ENCODE peak calls at places on chromosomes 12 and 14, in six cellular contexts. B is activated CD4-positive, alpha-beta T cell treated with anti-CD3 and anti-CD28 coated beads, Interleukin-2, amount 10 ng/mL, durations not matched to agents 7 days and 5 days; Q is effector CD4-positive, alpha-beta T cell; A is fibroblast of pulmonary artery; K is ACHN; C is activated naive CD4-positive, alpha-beta T cell. Z is an unnamed sample.

GRCh38 chr14:84686550-84686949 is 843.4 kb upstream of the FLRT2 start:
- DNase-seq in B (no peak), Q (no peak), A (peak), K (no peak), C (no peak), Z (no peak)

GRCh38 chr14:99560946-99561683 is 42.9 kb downstream of the CCDC85C start:
- DNase-seq in B (no peak), Q (no peak), A (no peak), K (no peak), C (no peak), Z (no peak)

GRCh38 chr12:132955933-132956725 is at the start of gene ZNF605:
- DNase-seq in B (peak), Q (peak), A (peak), K (peak), C (peak), Z (peak)

GRCh38 chr12:57621497-57622292 is 10.5 kb downstream of the ARHGEF25 start:
- DNase-seq in B (peak), Q (peak), A (no peak), K (peak), C (no peak), Z (peak)

GRCh38 chr14:105605501-105606304 is 79.3 kb downstream of the TMEM121 start:
- DNase-seq in B (no peak), Q (no peak), A (no peak), K (no peak), C (no peak), Z (no peak)

GRCh38 chr12:105226219-105226618 is 9.8 kb downstream of the APPL2 start:
- DNase-seq in B (peak), Q (no peak), A (peak), K (no peak), C (no peak), Z (no peak)

GRCh38 chr14:64755661-64756265 is 51.5 kb downstream of the PLEKHG3 start:
- DNase-seq in B (peak), Q (peak), A (peak), K (no peak), C (no peak), Z (peak)

GRCh38 chr12:118175823-118176447 is 40.0 kb downstream of the PEBP1 start:
- DNase-seq in B (no peak), Q (no peak), A (no peak), K (no peak), C (no peak), Z (no peak)

GRCh38 chr14:70821916-70822705 is 12.8 kb upstream of the MAP3K9 start:
- DNase-seq in B (peak), Q (peak), A (peak), K (peak), C (no peak), Z (peak)

GRCh38 chr14:91414475-91415342 is 2.9 kb downstream of the CCDC88C start:
- DNase-seq in B (no peak), Q (no peak), A (no peak), K (no peak), C (no peak), Z (no peak)

GRCh38 chr14:50388256-50388931 is 8.3 kb downstream of the CDKL1 start:
- DNase-seq in B (no peak), Q (no peak), A (no peak), K (no peak), C (no peak), Z (no peak)

GRCh38 chr14:65334765-65335411 is 77.6 kb upstream of the FUT8 start:
- DNase-seq in B (no peak), Q (no peak), A (no peak), K (no peak), C (no peak), Z (no peak)

GRCh38 chr12:100668939-100669536 is 95.6 kb downstream of the GAS2L3 start:
- DNase-seq in B (peak), Q (no peak), A (peak), K (peak), C (no peak), Z (no peak)

GRCh38 chr14:51521764-51522163 is 129.9 kb upstream of the FRMD6 start:
- DNase-seq in B (no peak), Q (no peak), A (peak), K (no peak), C (no peak), Z (no peak)

GRCh38 chr14:101689039-101689501 is 72.4 kb upstream of the PPP2R5C start:
- DNase-seq in B (no peak), Q (no peak), A (no peak), K (no peak), C (no peak), Z (no peak)

GRCh38 chr12:21073129-21073528 is 57.9 kb upstream of the SLCO1B1 start:
- DNase-seq in B (no peak), Q (no peak), A (no peak), K (no peak), C (no peak), Z (no peak)

GRCh38 chr12:90999946-91000345 is 4.8 kb downstream of the EPYC start:
- DNase-seq in B (no peak), Q (no peak), A (peak), K (no peak), C (no peak), Z (no peak)

GRCh38 chr12:880656-881055 is 68.8 kb downstream of the RAD52 start:
- DNase-seq in B (no peak), Q (no peak), A (no peak), K (no peak), C (no peak), Z (no peak)

GRCh38 chr14:77059276-77059934 is 30.9 kb upstream of the IRF2BPL start:
- DNase-seq in B (no peak), Q (no peak), A (peak), K (no peak), C (no peak), Z (peak)